ENCODE peak calls at places on chromosome 11, in ten cellular contexts. I, H, T, M, D, N, Z, E, B and Q are unnamed samples.

GRCh38 chr11:74048993-74049392 is 40.1 kb upstream of the UCP3 start:
- DNase-seq in I (no peak), H (no peak), T (no peak), M (no peak), D (no peak), N (no peak), Z (no peak), E (no peak), B (no peak), Q (no peak)

GRCh38 chr11:1832181-1832988 is 2.4 kb upstream of the SYT8 start:
- DNase-seq in I (peak), H (peak), T (peak), M (peak), D (no peak), N (no peak), Z (no peak), E (no peak), B (peak), Q (peak)

GRCh38 chr11:132177106-132177505 is 806.7 kb downstream of the NTM start:
- DNase-seq in I (no peak), H (no peak), T (no peak), M (no peak), D (no peak), N (no peak), Z (peak), E (no peak), B (no peak), Q (peak)

GRCh38 chr11:57124460-57124859 is 57.3 kb upstream of the LRRC55 start:
- DNase-seq in I (no peak), H (no peak), T (no peak), M (no peak), D (no peak), N (no peak), Z (no peak), E (no peak), B (no peak), Q (no peak)

GRCh38 chr11:34633990-34634725 is 13.3 kb downstream of the EHF start:
- DNase-seq in I (no peak), H (no peak), T (no peak), M (no peak), D (peak), N (peak), Z (no peak), E (no peak), B (no peak), Q (peak)

GRCh38 chr11:9758676-9759518 is 95.0 kb downstream of the SWAP70 start:
- DNase-seq in I (peak), H (peak), T (peak), M (peak), D (peak), N (no peak), Z (peak), E (no peak), B (peak), Q (peak)

GRCh38 chr11:132352497-132352896 is 982.1 kb downstream of the NTM start:
- DNase-seq in I (no peak), H (no peak), T (no peak), M (no peak), D (no peak), N (no peak), Z (no peak), E (no peak), B (no peak), Q (no peak)

GRCh38 chr11:91749231-91749630 is 475.4 kb upstream of the FAT3 start:
- DNase-seq in I (no peak), H (no peak), T (no peak), M (no peak), D (no peak), N (no peak), Z (no peak), E (no peak), B (no peak), Q (no peak)

GRCh38 chr11:65417702-65418430 is 4.7 kb upstream of the NEAT1 start:
- DNase-seq in I (peak), H (no peak), T (no peak), M (no peak), D (no peak), N (no peak), Z (no peak), E (no peak), B (no peak), Q (peak)